ENCODE peak calls at places on chromosomes 2 and 18, in five cellular contexts. U, K, Z, Y and X are unnamed samples.

GRCh38 chr18:61893304-61893970 is 630 bp upstream of the RNF152 start:
- DNase-seq in U (peak), K (peak), Z (peak), Y (peak), X (no peak)

GRCh38 chr2:16330571-16331351 is 334.9 kb downstream of the CYRIA start:
- DNase-seq in U (no peak), K (no peak), Z (no peak), Y (peak), X (no peak)

GRCh38 chr2:106280653-106281202 is 86.6 kb upstream of the UXS1 start:
- DNase-seq in U (no peak), K (no peak), Z (no peak), Y (no peak), X (no peak)

GRCh38 chr2:241202681-241203080 is 14.2 kb downstream of the ANO7 start:
- DNase-seq in U (no peak), K (no peak), Z (no peak), Y (no peak), X (no peak)

GRCh38 chr2:150888337-150888736 is 373.3 kb downstream of the RBM43 start:
- DNase-seq in U (no peak), K (no peak), Z (no peak), Y (no peak), X (no peak)

GRCh38 chr2:141554810-141555209 is 576.0 kb downstream of the LRP1B start:
- DNase-seq in U (peak), K (peak), Z (no peak), Y (peak), X (no peak)

GRCh38 chr18:24677011-24677410 is 216.6 kb downstream of the HRH4 start:
- DNase-seq in U (no peak), K (no peak), Z (no peak), Y (no peak), X (no peak)

GRCh38 chr2:150495993-150496627 is 8.6 kb upstream of the RND3 start:
- DNase-seq in U (no peak), K (peak), Z (no peak), Y (no peak), X (no peak)

GRCh38 chr2:223580951-223581350 is 21.2 kb downstream of the SCG2 start:
- DNase-seq in U (no peak), K (peak), Z (peak), Y (no peak), X (no peak)

GRCh38 chr2:113167115-113167932 is 6.4 kb upstream of the PSD4 start:
- DNase-seq in U (no peak), K (peak), Z (peak), Y (no peak), X (no peak)

GRCh38 chr18:3186678-3187658 is 32.8 kb downstream of the MYOM1 start:
- DNase-seq in U (no peak), K (no peak), Z (no peak), Y (no peak), X (no peak)

GRCh38 chr2:48315847-48316194 is 214.1 kb upstream of the STON1 start:
- DNase-seq in U (peak), K (peak), Z (peak), Y (peak), X (no peak)

GRCh38 chr2:241237047-241237446 is 48.6 kb downstream of the ANO7 start:
- DNase-seq in U (no peak), K (no peak), Z (no peak), Y (no peak), X (no peak)

GRCh38 chr2:119808516-119809147 is 48.9 kb downstream of the PTPN4 start:
- DNase-seq in U (no peak), K (peak), Z (no peak), Y (no peak), X (no peak)

GRCh38 chr2:48257456-48257855 is 272.5 kb upstream of the STON1 start:
- DNase-seq in U (no peak), K (no peak), Z (no peak), Y (no peak), X (no peak)

GRCh38 chr2:72543527-72544216 is 282.2 kb downstream of the EXOC6B start:
- DNase-seq in U (no peak), K (no peak), Z (no peak), Y (no peak), X (no peak)

GRCh38 chr18:33020877-33021276 is 248.1 kb upstream of the KLHL14 start:
- DNase-seq in U (no peak), K (no peak), Z (no peak), Y (no peak), X (no peak)
- TF ChIP-seq CTCF in U (no peak), K (no peak), Z (no peak), Y (no peak), X (no peak)

DNA sequence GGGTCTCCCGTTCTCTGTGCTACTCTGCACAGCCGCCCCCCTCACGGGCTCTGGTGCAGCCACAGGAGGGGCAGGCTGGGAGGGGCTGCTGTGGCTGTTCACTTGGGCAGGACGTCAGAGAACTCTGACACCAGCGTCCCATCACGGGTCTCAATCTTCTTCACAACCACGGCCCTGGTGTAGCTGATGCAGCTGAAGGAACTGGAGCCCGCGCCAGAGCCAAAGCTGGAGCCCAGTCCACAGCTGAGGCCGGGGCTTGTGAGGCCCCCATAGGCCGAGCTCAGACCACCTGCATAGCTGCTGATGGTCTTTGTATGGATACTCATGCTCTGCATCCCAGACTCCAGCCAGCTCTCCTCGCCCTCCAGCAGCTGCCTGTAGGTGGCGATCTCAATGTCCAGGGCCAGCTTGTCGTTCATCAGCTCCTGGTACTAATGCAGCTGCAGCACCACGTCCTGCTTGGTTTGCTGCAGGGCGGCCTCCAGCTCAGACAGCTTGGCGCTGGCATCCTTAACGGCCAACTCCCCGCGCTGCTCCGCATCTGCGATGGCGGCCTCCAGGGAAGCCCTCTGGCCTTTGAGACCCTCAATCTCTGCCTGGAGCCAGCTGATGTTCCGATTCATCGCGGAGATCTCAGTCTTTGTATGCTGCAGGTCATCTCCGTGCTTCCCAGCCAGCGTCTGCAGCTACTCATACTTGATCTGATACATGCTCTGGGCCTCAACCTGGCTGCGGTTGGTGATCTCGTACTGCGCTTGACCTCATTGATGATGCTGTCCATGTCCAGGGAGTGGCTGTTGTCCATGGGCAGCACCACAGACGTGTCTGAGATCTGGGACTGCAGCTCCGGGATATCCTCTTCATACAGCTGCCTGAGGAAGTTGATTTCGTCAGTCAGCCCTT is 7.4 kb upstream of the DUSP19 start:
- DNase-seq in U (no peak), K (peak), Z (no peak), Y (peak), X (no peak)
- TF ChIP-seq CTCF in U (peak), K (peak), Z (no peak), Y (peak), X (peak)

DNA sequence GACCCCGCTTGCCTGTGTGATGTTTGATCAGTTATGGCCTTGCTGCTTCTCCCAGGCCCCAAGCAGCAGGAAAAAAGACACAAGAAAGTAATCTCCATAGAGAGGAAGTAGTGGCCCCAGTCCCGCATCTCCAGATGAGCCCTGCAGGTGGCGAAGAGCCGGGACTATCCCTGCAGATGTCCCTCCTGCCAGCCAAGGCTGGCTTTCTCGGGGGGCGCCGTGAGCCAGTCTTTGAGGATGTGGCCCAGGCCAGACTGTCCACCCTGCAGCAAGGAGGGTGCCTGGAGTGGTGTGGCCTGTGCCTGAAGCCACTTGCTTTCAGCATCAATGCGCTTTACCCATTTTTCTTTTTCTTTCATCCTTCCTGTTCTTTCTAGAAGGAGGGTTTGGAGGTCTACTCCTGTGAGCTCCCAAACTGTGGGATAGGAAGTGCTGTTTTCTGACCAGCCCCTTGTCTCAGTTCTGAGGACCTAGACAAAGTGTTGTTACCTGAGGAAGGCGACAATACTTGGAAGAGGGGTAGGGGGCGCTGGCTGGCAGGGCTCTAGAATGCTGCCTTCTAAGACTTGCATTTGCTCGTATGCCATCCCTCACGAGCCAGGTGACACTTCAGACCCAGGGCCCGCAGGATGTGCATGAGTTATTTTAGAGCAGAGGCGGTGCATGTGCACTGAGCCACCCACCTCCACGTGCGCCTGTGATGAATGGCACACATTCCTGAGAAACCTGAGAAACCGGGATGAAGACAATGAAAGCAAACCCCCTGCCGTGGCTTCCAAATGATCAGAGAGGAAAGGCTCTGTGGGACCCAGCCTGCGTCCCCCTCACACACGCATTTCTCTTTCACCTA is 255.8 kb downstream of the FBXO15 start:
- DNase-seq in U (peak), K (no peak), Z (no peak), Y (peak), X (no peak)
- TF ChIP-seq CTCF in U (no peak), K (peak), Z (no peak), Y (peak), X (no peak)

DNA sequence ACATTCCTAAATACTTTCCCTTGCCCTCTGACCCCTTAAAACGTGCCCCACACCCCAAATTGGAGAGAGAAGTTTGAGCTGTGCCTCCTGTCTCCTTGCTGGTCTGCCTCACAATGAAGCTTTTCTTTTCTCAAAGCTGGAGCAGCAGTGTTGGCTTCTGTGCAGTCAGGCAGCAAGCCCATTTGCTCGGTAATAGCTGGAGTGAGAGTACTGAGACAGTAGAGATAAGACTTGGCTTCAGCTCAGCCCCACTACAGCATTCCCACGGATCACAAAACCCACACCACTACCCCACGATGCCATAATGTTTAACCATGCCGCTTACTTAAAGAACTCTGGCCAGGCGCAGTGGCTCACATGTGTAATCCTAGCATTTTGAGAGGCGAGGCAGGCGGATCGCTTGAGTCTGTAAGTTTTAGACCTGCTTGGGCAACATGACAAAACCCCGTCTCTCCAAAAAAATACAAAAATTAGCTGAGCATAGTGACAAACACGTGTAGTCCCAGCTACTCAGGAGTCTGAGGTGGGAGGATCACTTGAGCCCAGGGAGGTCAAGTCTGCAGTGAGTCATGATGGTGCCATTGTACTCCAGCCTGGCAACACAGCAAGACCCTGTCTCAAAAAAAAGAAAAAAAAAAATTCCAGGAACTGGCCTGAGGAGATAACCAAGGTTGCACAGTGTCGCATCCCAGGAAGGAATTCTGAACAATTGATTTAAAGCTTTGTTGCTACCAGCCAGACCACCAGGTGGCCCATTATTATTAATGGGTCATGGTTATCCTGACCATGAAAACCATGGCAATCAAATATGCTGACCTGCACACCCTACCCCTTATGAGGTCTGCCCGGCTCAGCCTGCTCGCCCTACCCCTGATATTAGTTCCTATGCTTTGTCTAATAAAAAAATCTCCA is 73.3 kb downstream of the NCAPH start:
- DNase-seq in U (no peak), K (no peak), Z (peak), Y (no peak), X (peak)
- TF ChIP-seq CTCF in U (no peak), K (no peak), Z (no peak), Y (peak), X (no peak)

GRCh38 chr18:45863469-45863868 is 38.0 kb downstream of the SIGLEC15 start:
- DNase-seq in U (no peak), K (no peak), Z (no peak), Y (no peak), X (no peak)
- TF ChIP-seq CTCF in U (no peak), K (no peak), Z (no peak), Y (no peak), X (no peak)

GRCh38 chr18:77114070-77114563 is 18.5 kb downstream of the MBP start:
- DNase-seq in U (no peak), K (no peak), Z (no peak), Y (no peak), X (no peak)
- TF ChIP-seq CTCF in U (no peak), K (no peak), Z (no peak), Y (no peak), X (no peak)